ENCODE peak calls at places on chromosomes 5 and 9, in five cellular contexts. One of them, this sample, is unnamed.

GRCh38 chr5:143629871-143630658 is 181.9 kb upstream of the HMHB1 start:
- DNase-seq in heart right ventricle: no peak
- DNase-seq in HT1080: peak
- DNase-seq in adipocyte: peak
- DNase-seq in psoas muscle: no peak
- DNase-seq in this sample: peak

GRCh38 chr5:106730506-106730905 is 940.2 kb downstream of the EFNA5 start:
- DNase-seq in heart right ventricle: no peak
- DNase-seq in HT1080: no peak
- DNase-seq in adipocyte: no peak
- DNase-seq in psoas muscle: no peak
- DNase-seq in this sample: no peak

GRCh38 chr5:131413605-131414559 is 150.0 kb downstream of the CDC42SE2 start:
- DNase-seq in heart right ventricle: no peak
- DNase-seq in HT1080: no peak
- DNase-seq in adipocyte: peak
- DNase-seq in psoas muscle: no peak
- DNase-seq in this sample: no peak

GRCh38 chr5:142798099-142798768 is 28.1 kb downstream of the ARHGAP26 start:
- DNase-seq in heart right ventricle: no peak
- DNase-seq in HT1080: no peak
- DNase-seq in adipocyte: no peak
- DNase-seq in psoas muscle: no peak
- DNase-seq in this sample: no peak

GRCh38 chr9:131382850-131383729 is 10.8 kb upstream of the PRRC2B start:
- DNase-seq in heart right ventricle: no peak
- DNase-seq in HT1080: peak
- DNase-seq in adipocyte: peak
- DNase-seq in psoas muscle: peak
- DNase-seq in this sample: peak

GRCh38 chr9:20838218-20838617 is 154.2 kb downstream of the FOCAD start:
- DNase-seq in heart right ventricle: no peak
- DNase-seq in HT1080: no peak
- DNase-seq in adipocyte: peak
- DNase-seq in psoas muscle: no peak
- DNase-seq in this sample: no peak

GRCh38 chr5:92527311-92528078 is 1053.5 kb downstream of the NR2F1-AS1 start:
- DNase-seq in heart right ventricle: no peak
- DNase-seq in HT1080: no peak
- DNase-seq in adipocyte: peak
- DNase-seq in psoas muscle: no peak
- DNase-seq in this sample: no peak

GRCh38 chr5:111010783-111011182 is 60.7 kb upstream of the TSLP start:
- DNase-seq in heart right ventricle: no peak
- DNase-seq in HT1080: no peak
- DNase-seq in adipocyte: no peak
- DNase-seq in psoas muscle: no peak
- DNase-seq in this sample: no peak

GRCh38 chr5:91146905-91147600 is 236.1 kb downstream of the ARRDC3 start:
- DNase-seq in heart right ventricle: no peak
- DNase-seq in HT1080: no peak
- DNase-seq in adipocyte: peak
- DNase-seq in psoas muscle: no peak
- DNase-seq in this sample: no peak

GRCh38 chr5:55600536-55601208 is 65.9 kb upstream of the PLPP1 start:
- DNase-seq in heart right ventricle: no peak
- DNase-seq in HT1080: no peak
- DNase-seq in adipocyte: peak
- DNase-seq in psoas muscle: no peak
- DNase-seq in this sample: no peak

GRCh38 chr9:130172161-130172857 is at the start of gene NCS1:
- DNase-seq in heart right ventricle: peak
- DNase-seq in HT1080: no peak
- DNase-seq in adipocyte: peak
- DNase-seq in psoas muscle: peak
- DNase-seq in this sample: peak

GRCh38 chr9:114386886-114387677 is 700 bp downstream of the AKNA start:
- DNase-seq in heart right ventricle: peak
- DNase-seq in HT1080: no peak
- DNase-seq in adipocyte: peak
- DNase-seq in psoas muscle: no peak
- DNase-seq in this sample: no peak

GRCh38 chr9:29976981-29977380 is 2403.7 kb upstream of the C9orf72 start:
- DNase-seq in heart right ventricle: no peak
- DNase-seq in HT1080: no peak
- DNase-seq in adipocyte: no peak
- DNase-seq in psoas muscle: no peak
- DNase-seq in this sample: no peak

GRCh38 chr5:10600629-10601245 is 36.9 kb downstream of the ANKRD33B start:
- DNase-seq in heart right ventricle: no peak
- DNase-seq in HT1080: peak
- DNase-seq in adipocyte: no peak
- DNase-seq in psoas muscle: no peak
- DNase-seq in this sample: peak

GRCh38 chr5:124309241-124309977 is 437.0 kb downstream of the ZNF608 start:
- DNase-seq in heart right ventricle: no peak
- DNase-seq in HT1080: no peak
- DNase-seq in adipocyte: no peak
- DNase-seq in psoas muscle: no peak
- DNase-seq in this sample: no peak

GRCh38 chr5:72133212-72133990 is 26.1 kb downstream of the MAP1B start:
- DNase-seq in heart right ventricle: no peak
- DNase-seq in HT1080: peak
- DNase-seq in adipocyte: no peak
- DNase-seq in psoas muscle: no peak
- DNase-seq in this sample: peak

GRCh38 chr5:56914678-56915077 is 5.3 kb downstream of the SETD9 start:
- DNase-seq in heart right ventricle: no peak
- DNase-seq in HT1080: no peak
- DNase-seq in adipocyte: no peak
- DNase-seq in psoas muscle: no peak
- DNase-seq in this sample: no peak

GRCh38 chr9:113653746-113654604 is 190.4 kb downstream of the RGS3 start:
- DNase-seq in heart right ventricle: no peak
- DNase-seq in HT1080: no peak
- DNase-seq in adipocyte: no peak
- DNase-seq in psoas muscle: no peak
- DNase-seq in this sample: no peak

GRCh38 chr5:142324377-142324870 is 397 bp downstream of the SPRY4 start:
- DNase-seq in heart right ventricle: peak
- DNase-seq in HT1080: no peak
- DNase-seq in adipocyte: peak
- DNase-seq in psoas muscle: no peak
- DNase-seq in this sample: no peak

GRCh38 chr9:100700689-100701318 is 122.9 kb downstream of the CAVIN4 start:
- DNase-seq in heart right ventricle: no peak
- DNase-seq in HT1080: peak
- DNase-seq in adipocyte: peak
- DNase-seq in psoas muscle: no peak
- DNase-seq in this sample: peak

GRCh38 chr5:76431779-76432178 is 28.7 kb downstream of the IQGAP2 start:
- DNase-seq in heart right ventricle: no peak
- DNase-seq in HT1080: no peak
- DNase-seq in adipocyte: no peak
- DNase-seq in psoas muscle: no peak
- DNase-seq in this sample: no peak

GRCh38 chr9:89633404-89633803 is 28.6 kb downstream of the GADD45G start:
- DNase-seq in heart right ventricle: no peak
- DNase-seq in HT1080: no peak
- DNase-seq in adipocyte: no peak
- DNase-seq in psoas muscle: no peak
- DNase-seq in this sample: no peak

GRCh38 chr5:91095786-91096380 is 287.2 kb downstream of the ARRDC3 start:
- DNase-seq in heart right ventricle: no peak
- DNase-seq in HT1080: no peak
- DNase-seq in adipocyte: no peak
- DNase-seq in psoas muscle: no peak
- DNase-seq in this sample: no peak

GRCh38 chr5:169650701-169651331 is 13.7 kb downstream of the DOCK2 start:
- DNase-seq in heart right ventricle: no peak
- DNase-seq in HT1080: peak
- DNase-seq in adipocyte: peak
- DNase-seq in psoas muscle: no peak
- DNase-seq in this sample: peak

GRCh38 chr9:133788819-133789733 is 50.9 kb upstream of the SARDH start:
- DNase-seq in heart right ventricle: peak
- DNase-seq in HT1080: no peak
- DNase-seq in adipocyte: no peak
- DNase-seq in psoas muscle: peak
- DNase-seq in this sample: no peak

GRCh38 chr9:129497064-129497836 is 123.7 kb downstream of the C9orf50 start:
- DNase-seq in heart right ventricle: peak
- DNase-seq in HT1080: no peak
- DNase-seq in adipocyte: peak
- DNase-seq in psoas muscle: peak
- DNase-seq in this sample: no peak

GRCh38 chr9:98201102-98201501 is 8.7 kb upstream of the CORO2A start:
- DNase-seq in heart right ventricle: no peak
- DNase-seq in HT1080: no peak
- DNase-seq in adipocyte: no peak
- DNase-seq in psoas muscle: no peak
- DNase-seq in this sample: no peak